ENCODE peak calls at places on chromosomes 1 and 21, in six cellular contexts. One of them, this sample, is unnamed.

GRCh38 chr1:59743324-59744108 is 71.2 kb upstream of the HOOK1 start:
- DNase-seq in left ventricle myocardium inferior: peak
- DNase-seq in adrenal gland: peak
- DNase-seq in K562: no peak
- DNase-seq in OCI-LY7: no peak
- DNase-seq in BE2C: no peak
- DNase-seq in this sample: no peak

GRCh38 chr1:24901791-24902470 is 28.1 kb downstream of the RUNX3 start:
- DNase-seq in left ventricle myocardium inferior: no peak
- DNase-seq in OCI-LY7: no peak
- DNase-seq in K562: no peak
- DNase-seq in BE2C: no peak
- DNase-seq in adrenal gland: no peak
- DNase-seq in this sample: no peak

GRCh38 chr1:226209307-226210059 is 14.0 kb upstream of the MIXL1 start:
- DNase-seq in K562: no peak
- DNase-seq in OCI-LY7: no peak
- DNase-seq in adrenal gland: no peak
- DNase-seq in BE2C: no peak
- DNase-seq in left ventricle myocardium inferior: no peak
- DNase-seq in this sample: no peak

GRCh38 chr1:210696709-210697108 is 368.0 kb downstream of the HHAT start:
- DNase-seq in K562: no peak
- DNase-seq in OCI-LY7: no peak
- DNase-seq in left ventricle myocardium inferior: no peak
- DNase-seq in BE2C: no peak
- DNase-seq in adrenal gland: no peak
- DNase-seq in this sample: no peak

GRCh38 chr1:29497395-29498125 is 261.2 kb downstream of the PTPRU start:
- DNase-seq in BE2C: no peak
- DNase-seq in adrenal gland: no peak
- DNase-seq in left ventricle myocardium inferior: no peak
- DNase-seq in K562: no peak
- DNase-seq in OCI-LY7: no peak
- DNase-seq in this sample: no peak

GRCh38 chr1:196180847-196181593 is 427.2 kb downstream of the KCNT2 start:
- DNase-seq in left ventricle myocardium inferior: no peak
- DNase-seq in adrenal gland: no peak
- DNase-seq in OCI-LY7: no peak
- DNase-seq in K562: peak
- DNase-seq in BE2C: no peak
- DNase-seq in this sample: peak

GRCh38 chr1:163980391-163980790 is 578.6 kb upstream of the PBX1 start:
- DNase-seq in K562: no peak
- DNase-seq in BE2C: no peak
- DNase-seq in OCI-LY7: no peak
- DNase-seq in adrenal gland: no peak
- DNase-seq in left ventricle myocardium inferior: no peak
- DNase-seq in this sample: no peak

GRCh38 chr1:35499652-35500176 is 57.5 kb downstream of the KIAA0319L start:
- DNase-seq in BE2C: peak
- DNase-seq in OCI-LY7: no peak
- DNase-seq in left ventricle myocardium inferior: no peak
- DNase-seq in adrenal gland: peak
- DNase-seq in K562: peak
- DNase-seq in this sample: no peak

GRCh38 chr1:165561257-165561656 is 17.5 kb downstream of the LRRC52 start:
- DNase-seq in OCI-LY7: no peak
- DNase-seq in left ventricle myocardium inferior: no peak
- DNase-seq in adrenal gland: no peak
- DNase-seq in BE2C: no peak
- DNase-seq in K562: no peak
- DNase-seq in this sample: no peak

GRCh38 chr1:113073457-113073950 is 506 bp downstream of the LRIG2 start:
- DNase-seq in BE2C: no peak
- DNase-seq in left ventricle myocardium inferior: peak
- DNase-seq in OCI-LY7: no peak
- DNase-seq in K562: peak
- DNase-seq in adrenal gland: peak
- DNase-seq in this sample: peak

GRCh38 chr1:185517808-185518419 is 200.9 kb upstream of the IVNS1ABP start:
- DNase-seq in adrenal gland: no peak
- DNase-seq in BE2C: no peak
- DNase-seq in K562: no peak
- DNase-seq in OCI-LY7: peak
- DNase-seq in left ventricle myocardium inferior: no peak
- DNase-seq in this sample: no peak

GRCh38 chr1:84892657-84893618 is at the start of gene LPAR3:
- DNase-seq in OCI-LY7: no peak
- DNase-seq in BE2C: peak
- DNase-seq in adrenal gland: no peak
- DNase-seq in left ventricle myocardium inferior: peak
- DNase-seq in K562: no peak
- DNase-seq in this sample: no peak

GRCh38 chr1:226736908-226737818 is 1.9 kb downstream of the ITPKB start:
- DNase-seq in adrenal gland: peak
- DNase-seq in left ventricle myocardium inferior: peak
- DNase-seq in K562: no peak
- DNase-seq in OCI-LY7: peak
- DNase-seq in BE2C: peak
- DNase-seq in this sample: no peak

GRCh38 chr1:197321821-197322220 is 53.8 kb downstream of the CRB1 start:
- DNase-seq in OCI-LY7: no peak
- DNase-seq in K562: no peak
- DNase-seq in left ventricle myocardium inferior: no peak
- DNase-seq in adrenal gland: no peak
- DNase-seq in BE2C: no peak
- DNase-seq in this sample: no peak

GRCh38 chr1:205495237-205495823 is 9.1 kb upstream of the CDK18 start:
- DNase-seq in BE2C: no peak
- DNase-seq in K562: peak
- DNase-seq in adrenal gland: no peak
- DNase-seq in OCI-LY7: no peak
- DNase-seq in left ventricle myocardium inferior: peak
- DNase-seq in this sample: no peak

GRCh38 chr1:189787201-189787600 is 690.5 kb downstream of the BRINP3 start:
- DNase-seq in BE2C: no peak
- DNase-seq in adrenal gland: no peak
- DNase-seq in left ventricle myocardium inferior: no peak
- DNase-seq in K562: no peak
- DNase-seq in OCI-LY7: no peak
- DNase-seq in this sample: no peak

GRCh38 chr1:116559304-116559761 is 11.5 kb downstream of the CD58 start:
- DNase-seq in OCI-LY7: no peak
- DNase-seq in K562: no peak
- DNase-seq in adrenal gland: no peak
- DNase-seq in BE2C: no peak
- DNase-seq in left ventricle myocardium inferior: no peak
- DNase-seq in this sample: no peak

GRCh38 chr1:19405761-19406481 is 79.4 kb downstream of the CAPZB start:
- DNase-seq in BE2C: peak
- DNase-seq in K562: no peak
- DNase-seq in OCI-LY7: no peak
- DNase-seq in adrenal gland: no peak
- DNase-seq in left ventricle myocardium inferior: no peak
- DNase-seq in this sample: peak

GRCh38 chr1:19390901-19391595 is 78.9 kb downstream of the SLC66A1 start:
- DNase-seq in K562: peak
- DNase-seq in left ventricle myocardium inferior: peak
- DNase-seq in OCI-LY7: peak
- DNase-seq in BE2C: no peak
- DNase-seq in adrenal gland: peak
- DNase-seq in this sample: peak

GRCh38 chr21:39852726-39853510 is 14.3 kb upstream of the PCP4 start:
- DNase-seq in K562: no peak
- DNase-seq in BE2C: no peak
- DNase-seq in left ventricle myocardium inferior: no peak
- DNase-seq in adrenal gland: no peak
- DNase-seq in OCI-LY7: no peak
- DNase-seq in this sample: no peak

GRCh38 chr1:207925210-207925609 is 14.3 kb upstream of the CD34 start:
- DNase-seq in left ventricle myocardium inferior: peak
- DNase-seq in adrenal gland: no peak
- DNase-seq in BE2C: no peak
- DNase-seq in OCI-LY7: no peak
- DNase-seq in K562: no peak
- DNase-seq in this sample: no peak

GRCh38 chr1:5917281-5917590 is 75.0 kb downstream of the NPHP4 start:
- DNase-seq in adrenal gland: no peak
- DNase-seq in left ventricle myocardium inferior: no peak
- DNase-seq in OCI-LY7: no peak
- DNase-seq in BE2C: no peak
- DNase-seq in K562: no peak
- DNase-seq in this sample: no peak
- TF ChIP-seq CTCF in adrenal gland: no peak
- TF ChIP-seq CTCF in left ventricle myocardium inferior: no peak
- TF ChIP-seq CTCF in OCI-LY7: no peak
- TF ChIP-seq CTCF in BE2C: no peak
- TF ChIP-seq CTCF in K562: no peak
- TF ChIP-seq CTCF in this sample: no peak

DNA sequence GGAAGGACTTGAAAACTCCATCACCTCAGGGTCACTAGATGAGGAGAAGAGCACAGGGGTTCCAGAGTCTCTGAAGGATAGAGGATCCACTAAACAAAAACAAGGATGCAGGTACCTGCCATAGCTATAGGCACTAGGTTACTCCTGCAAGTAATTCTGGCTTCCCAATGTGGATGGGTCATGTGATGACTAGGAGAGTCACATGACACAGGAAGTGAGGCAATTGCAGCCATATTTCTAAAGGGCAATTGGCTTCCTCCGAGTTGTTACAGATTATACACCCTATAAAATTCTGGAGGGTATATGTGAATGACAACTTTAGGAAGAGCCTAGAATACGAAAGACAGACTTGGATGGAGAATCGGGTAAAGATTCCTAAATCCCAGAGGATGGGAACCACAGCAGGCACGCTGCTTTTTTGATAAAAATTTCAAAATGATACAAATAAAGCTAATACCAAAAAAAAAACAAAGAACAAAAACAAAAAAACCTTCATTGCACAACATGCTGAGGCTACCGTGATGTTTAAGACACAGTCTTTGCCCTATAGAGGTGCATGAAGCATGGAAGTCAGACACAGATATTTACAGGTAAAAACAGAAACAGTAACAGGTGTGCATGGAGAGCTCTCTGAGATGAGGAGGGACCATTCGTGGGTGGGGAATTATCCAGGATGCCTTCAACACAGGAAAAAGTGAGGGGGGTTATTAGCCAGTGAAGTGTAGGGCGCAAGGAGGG is 10.5 kb downstream of the MTX1 start:
- DNase-seq in K562: peak
- DNase-seq in left ventricle myocardium inferior: no peak
- DNase-seq in BE2C: peak
- DNase-seq in adrenal gland: peak
- DNase-seq in OCI-LY7: peak
- DNase-seq in this sample: no peak
- H3K4me3 ChIP-seq in K562: peak
- H3K4me3 ChIP-seq in left ventricle myocardium inferior: peak
- H3K4me3 ChIP-seq in BE2C: peak
- H3K4me3 ChIP-seq in adrenal gland: no peak
- H3K4me3 ChIP-seq in OCI-LY7: peak
- H3K4me3 ChIP-seq in this sample: no peak

DNA sequence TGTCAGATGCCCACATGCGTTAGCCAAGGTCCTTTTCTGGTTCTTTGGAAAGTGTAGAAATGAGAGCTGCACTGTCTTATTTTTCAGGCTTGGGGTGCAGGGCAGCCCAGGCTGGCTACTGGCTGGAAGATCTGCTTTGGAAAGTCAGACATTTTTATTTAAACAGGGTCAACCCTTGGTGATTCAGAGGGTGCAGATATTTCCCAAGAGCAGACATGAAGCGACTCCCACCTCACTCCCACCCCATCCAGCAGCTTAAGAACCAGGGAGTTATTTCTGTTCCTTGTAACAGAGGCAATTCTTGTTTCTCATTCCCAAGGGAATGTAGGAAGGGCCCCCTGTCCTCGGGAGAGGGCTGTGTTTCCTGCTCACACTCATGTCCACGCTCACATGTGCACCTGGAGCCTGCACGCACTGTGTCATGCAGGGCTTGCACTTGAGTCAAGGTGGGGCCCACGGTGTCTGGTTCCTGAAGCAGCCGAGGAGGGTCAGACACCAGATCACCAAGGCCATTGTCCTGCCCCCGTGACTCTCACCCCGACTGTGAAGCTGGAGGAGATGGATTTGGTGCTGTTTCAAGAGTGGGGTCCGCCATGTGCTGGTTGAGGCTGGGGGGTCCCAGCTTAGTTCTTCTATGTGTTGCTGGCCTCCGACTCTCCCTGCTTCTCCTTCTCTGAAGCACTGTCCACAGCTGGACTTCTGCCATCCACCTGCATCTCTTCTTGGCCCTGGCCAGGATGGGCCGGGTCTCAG is 992 bp downstream of the S100A7A start:
- DNase-seq in adrenal gland: no peak
- DNase-seq in K562: no peak
- DNase-seq in OCI-LY7: no peak
- DNase-seq in left ventricle myocardium inferior: no peak
- DNase-seq in BE2C: no peak
- DNase-seq in this sample: no peak
- TF ChIP-seq CTCF in adrenal gland: no peak
- TF ChIP-seq CTCF in K562: no peak
- TF ChIP-seq CTCF in OCI-LY7: no peak
- TF ChIP-seq CTCF in left ventricle myocardium inferior: no peak
- TF ChIP-seq CTCF in BE2C: no peak
- TF ChIP-seq CTCF in this sample: no peak

GRCh38 chr1:66384258-66384657 is 149.7 kb upstream of the SGIP1 start:
- DNase-seq in left ventricle myocardium inferior: no peak
- DNase-seq in adrenal gland: no peak
- DNase-seq in BE2C: no peak
- DNase-seq in K562: no peak
- DNase-seq in OCI-LY7: no peak
- DNase-seq in this sample: no peak

GRCh38 chr1:66380452-66381212 is 153.3 kb upstream of the SGIP1 start:
- DNase-seq in OCI-LY7: peak
- DNase-seq in K562: no peak
- DNase-seq in left ventricle myocardium inferior: no peak
- DNase-seq in BE2C: no peak
- DNase-seq in adrenal gland: peak
- DNase-seq in this sample: no peak

GRCh38 chr1:66381626-66382275 is 152.2 kb upstream of the SGIP1 start:
- DNase-seq in OCI-LY7: no peak
- DNase-seq in BE2C: no peak
- DNase-seq in K562: no peak
- DNase-seq in adrenal gland: no peak
- DNase-seq in left ventricle myocardium inferior: no peak
- DNase-seq in this sample: no peak

GRCh38 chr1:66383168-66383567 is 150.8 kb upstream of the SGIP1 start:
- DNase-seq in BE2C: no peak
- DNase-seq in left ventricle myocardium inferior: no peak
- DNase-seq in OCI-LY7: peak
- DNase-seq in K562: peak
- DNase-seq in adrenal gland: no peak
- DNase-seq in this sample: no peak

DNA sequence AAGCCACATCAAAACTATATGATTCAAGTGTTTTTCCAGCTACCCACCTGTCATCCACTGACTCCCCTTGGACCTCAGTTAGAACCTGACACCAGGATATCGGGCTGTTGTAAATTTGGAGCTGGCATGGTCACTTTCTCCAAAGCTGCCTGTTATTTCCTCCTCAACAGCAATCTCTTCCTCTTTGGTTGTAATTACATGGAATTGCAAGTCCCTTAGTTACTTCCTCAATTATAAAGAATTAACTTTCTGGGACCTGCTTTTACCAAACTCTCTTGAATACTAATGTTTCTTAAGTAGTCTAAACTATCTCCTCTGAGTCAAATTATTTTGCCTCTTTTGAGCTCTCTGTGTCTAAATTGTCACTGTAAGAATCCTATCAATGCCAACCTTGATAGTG is 150.4 kb upstream of the SGIP1 start:
- DNase-seq in adrenal gland: no peak
- DNase-seq in left ventricle myocardium inferior: no peak
- DNase-seq in BE2C: no peak
- DNase-seq in OCI-LY7: no peak
- DNase-seq in K562: no peak
- DNase-seq in this sample: no peak
- H3K4me3 ChIP-seq in adrenal gland: no peak
- H3K4me3 ChIP-seq in left ventricle myocardium inferior: no peak
- H3K4me3 ChIP-seq in BE2C: no peak
- H3K4me3 ChIP-seq in OCI-LY7: no peak
- H3K4me3 ChIP-seq in K562: no peak
- H3K4me3 ChIP-seq in this sample: no peak